ENCODE peak calls at places on chromosomes 12 and 14, in six cellular contexts. X is ascending aorta, E is stomach, F is heart right ventricle, J is ovary, W is lung. M is an unnamed sample. For H3K4me1, the result is how much of the 10 kb centered on the place peaks cover.

GRCh38 chr12:4881665-4882064 is 28.0 kb upstream of the KCNA1 start:
- DNase-seq in X (no peak), E (no peak), F (peak), J (no peak), W (no peak), M (no peak)

GRCh38 chr12:68960162-68960501 is 27.2 kb upstream of the CPM start:
- DNase-seq in X (no peak), E (no peak), F (no peak), J (no peak), W (no peak), M (no peak)

GRCh38 chr12:122517877-122518276 is 8.9 kb downstream of the RSRC2 start:
- DNase-seq in X (no peak), E (no peak), F (no peak), J (peak), W (no peak), M (no peak)

GRCh38 chr12:127657036-127657435 is 609.9 kb upstream of the TMEM132C start:
- DNase-seq in X (no peak), E (no peak), F (no peak), J (no peak), W (no peak), M (no peak)

GRCh38 chr14:55814873-55815272 is 234.9 kb downstream of the KTN1 start:
- DNase-seq in X (no peak), E (no peak), F (no peak), J (no peak), W (no peak), M (no peak)

GRCh38 chr14:51562816-51563215 is 88.9 kb upstream of the FRMD6 start:
- DNase-seq in X (no peak), E (no peak), F (no peak), J (no peak), W (no peak), M (no peak)

GRCh38 chr14:93708311-93708734 is 80.0 kb downstream of the PRIMA1 start:
- DNase-seq in X (no peak), E (no peak), F (no peak), J (no peak), W (peak), M (no peak)

GRCh38 chr12:65894127-65894526 is 69.8 kb downstream of the HMGA2 start:
- DNase-seq in X (no peak), E (no peak), F (no peak), J (no peak), W (no peak), M (no peak)

GRCh38 chr14:36935976-36936678 is 236.3 kb downstream of the SLC25A21 start:
- DNase-seq in X (no peak), E (no peak), F (no peak), J (no peak), W (no peak), M (no peak)

GRCh38 chr12:54378791-54379400 is 5.6 kb downstream of the ZNF385A start:
- DNase-seq in X (no peak), E (peak), F (peak), J (peak), W (no peak), M (peak)

GRCh38 chr12:57178213-57178612 is 30.8 kb upstream of the LRP1-AS start:
- DNase-seq in X (no peak), E (no peak), F (no peak), J (no peak), W (no peak), M (no peak)

DNA sequence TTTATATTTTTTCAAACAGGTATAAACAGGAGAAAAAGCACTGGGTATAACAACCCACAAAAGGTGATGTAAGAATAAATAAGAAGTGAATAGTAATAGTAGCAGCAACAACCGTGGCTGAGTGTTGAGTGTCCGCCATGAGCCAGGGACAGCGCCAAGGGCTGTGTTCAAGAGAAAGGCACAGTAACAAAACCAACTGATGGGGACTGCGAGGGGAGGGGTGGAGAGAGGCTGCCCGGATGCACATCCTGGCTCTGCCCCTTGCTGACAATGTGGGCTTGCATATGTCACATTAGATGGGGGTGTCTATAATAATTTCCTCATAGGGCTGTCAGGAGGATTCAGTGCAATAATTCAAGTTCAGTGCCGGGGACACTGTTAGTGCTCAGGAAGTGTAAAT is 912.4 kb downstream of the VRK1 start:
- DNase-seq in X (no peak), E (no peak), F (no peak), J (no peak), W (no peak), M (no peak)
- H3K4me1 ChIP-seq in X (under half), E (under half), F (under half), J (under half), W (under half), M (under half)

GRCh38 chr14:70576891-70577290 is 23.6 kb downstream of the MED6 start:
- DNase-seq in X (no peak), E (no peak), F (no peak), J (no peak), W (no peak), M (no peak)
- H3K27ac ChIP-seq in X (no peak), E (no peak), F (no peak), J (no peak), W (peak), M (no peak)

GRCh38 chr12:19757317-19757877 is 318.1 kb downstream of the AEBP2 start:
- DNase-seq in X (no peak), E (no peak), F (no peak), J (no peak), W (no peak), M (no peak)
- TF ChIP-seq CTCF in X (peak), E (no peak), F (peak), J (peak), W (peak), M (peak)

DNA sequence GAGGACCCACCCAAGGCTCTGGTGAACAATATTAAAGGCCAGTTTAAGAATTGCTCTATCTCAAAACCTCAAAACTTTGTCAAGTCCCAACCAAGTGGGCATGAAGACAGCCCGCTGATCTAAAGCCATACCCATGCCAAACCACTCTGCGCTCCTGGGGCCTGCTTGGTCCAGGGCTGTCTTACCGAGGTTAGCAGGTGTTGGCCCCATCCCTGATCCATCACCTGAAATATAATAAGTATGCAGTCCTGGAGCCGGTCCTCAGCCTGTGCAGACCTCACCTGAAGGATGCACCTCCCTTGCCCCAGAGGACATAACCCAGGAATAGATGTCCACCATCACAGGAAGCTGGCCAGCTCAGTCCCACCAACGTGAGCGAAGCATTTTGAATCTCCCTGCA is 198.3 kb upstream of the FKBP4 start:
- DNase-seq in X (no peak), E (no peak), F (no peak), J (no peak), W (no peak), M (no peak)
- H3K4me1 ChIP-seq in X (under half), E (under half), F (under half), J (under half), W (under half), M (under half)

DNA sequence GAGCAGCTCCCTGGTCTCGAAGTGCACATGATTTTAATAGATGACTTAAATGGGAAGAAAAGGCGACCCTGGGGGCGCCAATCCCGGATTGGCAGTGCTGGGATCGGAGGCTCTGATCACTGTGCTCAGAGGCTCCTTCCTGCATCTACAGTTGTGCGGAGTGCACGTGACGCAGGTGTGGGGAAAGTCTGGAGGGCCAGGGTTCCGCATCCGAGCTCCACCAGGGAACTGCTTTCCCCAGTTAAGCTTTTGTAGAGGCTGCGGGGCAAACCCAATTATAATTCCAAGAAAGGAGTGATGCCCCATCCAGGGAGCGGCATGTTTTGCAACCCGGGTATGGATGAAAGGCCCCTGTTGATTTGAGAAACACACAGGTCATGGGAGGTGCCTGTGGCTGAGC is 36.5 kb downstream of the ELK3 start:
- DNase-seq in X (no peak), E (no peak), F (no peak), J (no peak), W (no peak), M (no peak)
- H3K27ac ChIP-seq in X (no peak), E (no peak), F (no peak), J (no peak), W (no peak), M (no peak)

DNA sequence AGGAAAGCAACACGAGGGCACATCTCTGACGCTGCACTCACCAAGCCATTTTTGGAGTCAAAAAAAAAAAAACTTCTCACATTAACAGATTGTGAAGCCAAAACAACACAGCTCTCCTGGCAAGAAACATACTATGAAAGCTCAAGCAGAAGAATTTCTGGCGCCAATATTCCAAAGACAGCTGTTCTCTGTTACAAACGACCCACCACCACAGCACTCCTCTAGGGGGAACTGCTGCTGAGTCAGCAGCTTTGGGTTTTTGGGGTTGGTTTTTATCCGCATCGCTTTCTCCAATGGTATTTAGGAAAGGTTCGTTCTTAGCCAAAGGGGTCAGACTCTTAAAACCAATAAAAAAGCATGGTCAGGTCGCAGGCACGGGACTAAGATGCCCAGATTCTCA is 379.3 kb downstream of the RPS29 start:
- DNase-seq in X (no peak), E (no peak), F (no peak), J (peak), W (no peak), M (no peak)
- TF ChIP-seq CTCF in X (no peak), E (no peak), F (no peak), J (no peak), W (no peak), M (no peak)

M was measured in pancreas.